ENCODE peak calls at places on chromosome 18, in nine cellular contexts. U is ascending aorta; Y is iPS-NIHi11; L is stimulated activated CD4-positive, alpha-beta T cell treated with anti-CD3 and anti-CD28 coated beads, Interleukin-2, amount 100 ng/mL, for 24 hours; T is NCI-H2029 treated with DMSO at 0.1 percent for 48 hours; E is left cardiac atrium; W is T-helper 17 cell; C is T-helper 2 cell; G is mesendoderm. K is an unnamed sample.

GRCh38 chr18:48605408-48605845 is 66.6 kb downstream of the CTIF start:
- DNase-seq in E (no peak), L (no peak), G (peak), T (no peak), Y (peak), C (no peak), W (no peak), U (no peak), K (no peak)

GRCh38 chr18:74819433-74820059 is 221.9 kb downstream of the ZNF407 start:
- DNase-seq in L (no peak), U (no peak), C (peak), W (no peak), T (no peak), E (no peak), G (peak), Y (peak), K (no peak)

GRCh38 chr18:478679-479078 is 21.8 kb downstream of the COLEC12 start:
- DNase-seq in T (no peak), Y (no peak), U (no peak), W (no peak), C (no peak), L (no peak), G (no peak), E (no peak), K (no peak)

GRCh38 chr18:22342625-22343024 is 75.1 kb downstream of the CTAGE1 start:
- DNase-seq in E (peak), G (no peak), W (no peak), T (no peak), L (no peak), Y (no peak), U (peak), C (peak), K (peak)

GRCh38 chr18:56696966-56697365 is 45.8 kb downstream of the WDR7 start:
- DNase-seq in C (peak), G (no peak), T (no peak), Y (no peak), U (no peak), W (no peak), E (no peak), L (no peak), K (no peak)

GRCh38 chr18:59052965-59053960 is 86.4 kb upstream of the SEC11C start:
- DNase-seq in E (no peak), T (no peak), G (no peak), L (no peak), C (no peak), U (peak), Y (no peak), W (no peak), K (peak)

GRCh38 chr18:6284300-6284699 is 130.4 kb downstream of the L3MBTL4 start:
- DNase-seq in G (no peak), C (no peak), Y (no peak), E (no peak), U (no peak), L (no peak), W (no peak), T (no peak), K (no peak)

GRCh38 chr18:72868666-72869661 is 1.2 kb upstream of the NETO1 start:
- DNase-seq in U (no peak), W (no peak), E (no peak), C (no peak), T (no peak), Y (peak), L (no peak), G (peak), K (no peak)

GRCh38 chr18:66632771-66633170 is 28.9 kb upstream of the CDH19 start:
- DNase-seq in Y (no peak), C (no peak), U (no peak), T (no peak), L (no peak), G (no peak), W (no peak), E (no peak), K (no peak)

GRCh38 chr18:33611525-33612135 is 33.6 kb downstream of the ASXL3 start:
- DNase-seq in E (no peak), U (no peak), T (no peak), W (no peak), C (no peak), Y (no peak), L (no peak), G (no peak), K (no peak)

GRCh38 chr18:46435031-46435430 is 222.0 kb downstream of the LOXHD1 start:
- DNase-seq in T (no peak), E (no peak), U (peak), G (no peak), Y (no peak), W (no peak), C (no peak), L (no peak), K (no peak)

GRCh38 chr18:60686142-60686541 is 313.6 kb upstream of the MC4R start:
- DNase-seq in U (no peak), G (peak), E (no peak), Y (no peak), W (no peak), T (no peak), C (no peak), L (no peak), K (no peak)

GRCh38 chr18:63962137-63962536 is 7.7 kb upstream of the SERPINB8 start:
- DNase-seq in C (no peak), Y (no peak), E (no peak), L (no peak), W (no peak), G (no peak), T (no peak), U (no peak), K (no peak)

GRCh38 chr18:76461692-76462325 is 33.2 kb downstream of the ZNF516 start:
- DNase-seq in U (no peak), E (no peak), G (no peak), W (no peak), T (no peak), Y (no peak), L (no peak), C (no peak), K (no peak)

GRCh38 chr18:58870130-58870529 is 5.5 kb downstream of the ZNF532 start:
- DNase-seq in E (no peak), G (peak), L (no peak), T (no peak), Y (no peak), C (no peak), W (no peak), U (peak), K (no peak)

GRCh38 chr18:75125359-75126331 is 83.3 kb downstream of the PTGR3 start:
- DNase-seq in T (no peak), L (no peak), G (peak), W (no peak), C (peak), Y (peak), U (peak), E (no peak), K (no peak)

K was measured in HFFc6.